ENCODE peak calls at places on chromosomes 3 and 15, in four cellular contexts. N is GM04504, B is fibroblast of pulmonary artery, F is kidney. X is an unnamed sample.

GRCh38 chr3:187084580-187084979 is 54.7 kb downstream of the RPL39L start:
- DNase-seq in N (no peak), B (no peak), F (no peak), X (no peak)

GRCh38 chr15:100112061-100112420 is 229.7 kb downstream of the ADAMTS17 start:
- DNase-seq in N (no peak), B (no peak), F (no peak), X (no peak)

GRCh38 chr15:69957175-69957574 is 140.5 kb downstream of the TLE3 start:
- DNase-seq in N (no peak), B (no peak), F (no peak), X (no peak)

GRCh38 chr15:60916032-60916673 is 312.9 kb downstream of the RORA start:
- DNase-seq in N (no peak), B (no peak), F (no peak), X (no peak)

GRCh38 chr3:123326531-123326930 is 122.4 kb downstream of the ADCY5 start:
- DNase-seq in N (no peak), B (no peak), F (peak), X (no peak)

GRCh38 chr3:21562225-21562624 is 188.8 kb downstream of the ZNF385D start:
- DNase-seq in N (no peak), B (peak), F (no peak), X (no peak)

GRCh38 chr3:185715091-185715490 is 109.8 kb downstream of the IGF2BP2 start:
- DNase-seq in N (peak), B (peak), F (no peak), X (no peak)

GRCh38 chr3:126529585-126530170 is 5.7 kb downstream of the CHST13 start:
- DNase-seq in N (no peak), B (no peak), F (peak), X (no peak)

GRCh38 chr3:28924744-28925360 is 356.0 kb upstream of the RBMS3 start:
- DNase-seq in N (no peak), B (no peak), F (no peak), X (no peak)

GRCh38 chr15:71629147-71629760 is 181.1 kb upstream of the NR2E3 start:
- DNase-seq in N (no peak), B (no peak), F (no peak), X (no peak)

GRCh38 chr15:84947947-84948830 is 33.5 kb upstream of the PDE8A start:
- DNase-seq in N (peak), B (peak), F (no peak), X (no peak)

GRCh38 chr3:150215616-150216015 is 192.5 kb upstream of the TSC22D2 start:
- DNase-seq in N (no peak), B (no peak), F (no peak), X (no peak)

GRCh38 chr3:151726016-151726415 is 7.7 kb upstream of the AADACL2 start:
- DNase-seq in N (no peak), B (peak), F (no peak), X (no peak)

GRCh38 chr3:13140596-13140995 is 67.4 kb upstream of the IQSEC1 start:
- DNase-seq in N (no peak), B (no peak), F (no peak), X (no peak)

GRCh38 chr3:191139771-191140170 is 59.3 kb upstream of the OSTN start:
- DNase-seq in N (peak), B (no peak), F (no peak), X (no peak)

GRCh38 chr3:137012097-137012501 is 54.3 kb downstream of the IL20RB start:
- DNase-seq in N (peak), B (peak), F (no peak), X (no peak)

GRCh38 chr3:13085846-13086179 is 12.6 kb upstream of the IQSEC1 start:
- DNase-seq in N (no peak), B (no peak), F (no peak), X (no peak)

X was measured in GDM1.